ENCODE peak calls at places on chromosomes 2 and 18, in five cellular contexts. One of them, this sample, is unnamed.

GRCh38 chr18:11728247-11728646 is 39.2 kb downstream of the GNAL start:
- DNase-seq in transverse colon: no peak
- DNase-seq in GM06990: no peak
- DNase-seq in astrocyte of the spinal cord: peak
- DNase-seq in A549: no peak
- DNase-seq in this sample: peak

GRCh38 chr2:136057023-136057801 is 60.7 kb downstream of the CXCR4 start:
- DNase-seq in transverse colon: no peak
- DNase-seq in GM06990: peak
- DNase-seq in astrocyte of the spinal cord: no peak
- DNase-seq in A549: no peak
- DNase-seq in this sample: no peak

GRCh38 chr2:3751281-3751680 is 47.9 kb downstream of the DCDC2C start:
- DNase-seq in transverse colon: no peak
- DNase-seq in GM06990: no peak
- DNase-seq in astrocyte of the spinal cord: no peak
- DNase-seq in A549: no peak
- DNase-seq in this sample: no peak

GRCh38 chr18:25349131-25349925 is 2.6 kb downstream of the ZNF521 start:
- DNase-seq in transverse colon: peak
- DNase-seq in GM06990: no peak
- DNase-seq in astrocyte of the spinal cord: peak
- DNase-seq in A549: no peak
- DNase-seq in this sample: peak

GRCh38 chr2:222333397-222333796 is 34.6 kb upstream of the PAX3 start:
- DNase-seq in transverse colon: no peak
- DNase-seq in GM06990: no peak
- DNase-seq in astrocyte of the spinal cord: no peak
- DNase-seq in A549: no peak
- DNase-seq in this sample: no peak

GRCh38 chr18:54983041-54983686 is 23.9 kb upstream of the CCDC68 start:
- DNase-seq in transverse colon: no peak
- DNase-seq in GM06990: no peak
- DNase-seq in astrocyte of the spinal cord: peak
- DNase-seq in A549: peak
- DNase-seq in this sample: peak

GRCh38 chr2:107936427-107937359 is 49.6 kb upstream of the SLC5A7 start:
- DNase-seq in transverse colon: no peak
- DNase-seq in GM06990: no peak
- DNase-seq in astrocyte of the spinal cord: no peak
- DNase-seq in A549: no peak
- DNase-seq in this sample: no peak

GRCh38 chr2:108905176-108905575 is 83.8 kb downstream of the EDAR start:
- DNase-seq in transverse colon: no peak
- DNase-seq in GM06990: no peak
- DNase-seq in astrocyte of the spinal cord: no peak
- DNase-seq in A549: no peak
- DNase-seq in this sample: no peak

GRCh38 chr2:237488295-237488694 is 1.2 kb downstream of the MLPH start:
- DNase-seq in transverse colon: no peak
- DNase-seq in GM06990: no peak
- DNase-seq in astrocyte of the spinal cord: peak
- DNase-seq in A549: no peak
- DNase-seq in this sample: no peak

GRCh38 chr2:10552220-10552870 is 104.2 kb upstream of the ODC1 start:
- DNase-seq in transverse colon: no peak
- DNase-seq in GM06990: no peak
- DNase-seq in astrocyte of the spinal cord: no peak
- DNase-seq in A549: no peak
- DNase-seq in this sample: no peak

GRCh38 chr2:88400398-88400797 is 52.1 kb downstream of the FOXI3 start:
- DNase-seq in transverse colon: no peak
- DNase-seq in GM06990: no peak
- DNase-seq in astrocyte of the spinal cord: no peak
- DNase-seq in A549: no peak
- DNase-seq in this sample: no peak

GRCh38 chr2:207121784-207122183 is 44.0 kb downstream of the KLF7 start:
- DNase-seq in transverse colon: no peak
- DNase-seq in GM06990: no peak
- DNase-seq in astrocyte of the spinal cord: peak
- DNase-seq in A549: no peak
- DNase-seq in this sample: peak

GRCh38 chr2:229713371-229714079 is 830 bp downstream of the DNER start:
- DNase-seq in transverse colon: no peak
- DNase-seq in GM06990: peak
- DNase-seq in astrocyte of the spinal cord: peak
- DNase-seq in A549: peak
- DNase-seq in this sample: no peak

GRCh38 chr2:61988462-61989366 is 83.2 kb downstream of the COMMD1 start:
- DNase-seq in transverse colon: no peak
- DNase-seq in GM06990: no peak
- DNase-seq in astrocyte of the spinal cord: peak
- DNase-seq in A549: no peak
- DNase-seq in this sample: peak

GRCh38 chr2:43414586-43415125 is 181.2 kb downstream of the THADA start:
- DNase-seq in transverse colon: no peak
- DNase-seq in GM06990: no peak
- DNase-seq in astrocyte of the spinal cord: no peak
- DNase-seq in A549: no peak
- DNase-seq in this sample: no peak

GRCh38 chr2:48912110-48912509 is 156.6 kb upstream of the LHCGR start:
- DNase-seq in transverse colon: no peak
- DNase-seq in GM06990: no peak
- DNase-seq in astrocyte of the spinal cord: no peak
- DNase-seq in A549: no peak
- DNase-seq in this sample: no peak

GRCh38 chr18:62370386-62370785 is 45.3 kb downstream of the TNFRSF11A start:
- DNase-seq in transverse colon: no peak
- DNase-seq in GM06990: no peak
- DNase-seq in astrocyte of the spinal cord: no peak
- DNase-seq in A549: no peak
- DNase-seq in this sample: no peak

GRCh38 chr2:69345434-69345833 is 41.6 kb downstream of the GFPT1 start:
- DNase-seq in transverse colon: no peak
- DNase-seq in GM06990: no peak
- DNase-seq in astrocyte of the spinal cord: no peak
- DNase-seq in A549: no peak
- DNase-seq in this sample: peak

GRCh38 chr18:22324191-22325131 is 93.3 kb downstream of the CTAGE1 start:
- DNase-seq in transverse colon: peak
- DNase-seq in GM06990: no peak
- DNase-seq in astrocyte of the spinal cord: peak
- DNase-seq in A549: no peak
- DNase-seq in this sample: peak

GRCh38 chr2:164061129-164061746 is 325.4 kb upstream of the FIGN start:
- DNase-seq in transverse colon: no peak
- DNase-seq in GM06990: no peak
- DNase-seq in astrocyte of the spinal cord: peak
- DNase-seq in A549: peak
- DNase-seq in this sample: peak

GRCh38 chr2:9408641-9409151 is 14.6 kb downstream of the ITGB1BP1 start:
- DNase-seq in transverse colon: no peak
- DNase-seq in GM06990: no peak
- DNase-seq in astrocyte of the spinal cord: peak
- DNase-seq in A549: no peak
- DNase-seq in this sample: no peak

GRCh38 chr2:65380243-65380642 is 52.2 kb downstream of the SPRED2 start:
- DNase-seq in transverse colon: no peak
- DNase-seq in GM06990: no peak
- DNase-seq in astrocyte of the spinal cord: no peak
- DNase-seq in A549: no peak
- DNase-seq in this sample: no peak

GRCh38 chr18:61203151-61203550 is 130.1 kb upstream of the CDH20 start:
- DNase-seq in transverse colon: no peak
- DNase-seq in GM06990: no peak
- DNase-seq in astrocyte of the spinal cord: peak
- DNase-seq in A549: no peak
- DNase-seq in this sample: peak

GRCh38 chr2:189440947-189441708 is at the start of gene WDR75:
- DNase-seq in transverse colon: peak
- DNase-seq in GM06990: peak
- DNase-seq in astrocyte of the spinal cord: peak
- DNase-seq in A549: peak
- DNase-seq in this sample: peak
- TF ChIP-seq CTCF in transverse colon: no peak
- TF ChIP-seq CTCF in GM06990: no peak
- TF ChIP-seq CTCF in astrocyte of the spinal cord: no peak
- TF ChIP-seq CTCF in A549: no peak
- TF ChIP-seq CTCF in this sample: no peak

DNA sequence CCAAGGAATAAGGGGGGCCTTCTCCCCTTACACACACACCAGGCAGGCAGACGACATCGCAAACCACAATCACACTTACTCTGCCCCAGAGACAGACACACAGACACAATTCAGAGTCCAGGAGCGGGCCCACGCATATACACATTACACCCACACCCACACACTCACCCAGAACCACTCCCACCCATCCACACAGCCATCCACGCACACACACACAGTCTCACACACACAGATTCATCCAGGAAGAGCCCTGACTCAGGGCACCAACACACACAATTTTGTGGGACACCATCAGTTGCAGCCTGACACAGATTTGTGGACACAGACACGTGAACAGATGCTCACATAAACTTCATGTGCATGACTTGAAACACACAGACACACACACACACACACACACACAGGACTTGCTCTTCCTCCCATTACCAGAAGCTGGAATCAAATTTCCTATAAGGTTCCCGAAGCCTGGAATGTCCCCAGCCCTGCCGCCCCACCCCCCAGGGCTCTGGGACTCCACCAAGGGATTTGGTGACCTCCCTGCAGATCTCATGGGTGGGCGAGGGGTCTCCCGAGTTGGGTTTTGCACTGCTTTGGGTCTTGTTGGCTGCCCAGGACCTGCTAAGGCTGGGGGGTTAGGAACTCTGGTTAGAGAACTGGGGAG is 23.5 kb downstream of the TNS1 start:
- DNase-seq in transverse colon: no peak
- DNase-seq in GM06990: no peak
- DNase-seq in astrocyte of the spinal cord: peak
- DNase-seq in A549: no peak
- DNase-seq in this sample: peak
- H3K4me3 ChIP-seq in transverse colon: peak
- H3K4me3 ChIP-seq in GM06990: no peak
- H3K4me3 ChIP-seq in astrocyte of the spinal cord: peak
- H3K4me3 ChIP-seq in A549: no peak
- H3K4me3 ChIP-seq in this sample: peak

GRCh38 chr18:32577561-32577960 is 106.9 kb upstream of the GAREM1 start:
- DNase-seq in transverse colon: no peak
- DNase-seq in GM06990: no peak
- DNase-seq in astrocyte of the spinal cord: no peak
- DNase-seq in A549: no peak
- DNase-seq in this sample: no peak

DNA sequence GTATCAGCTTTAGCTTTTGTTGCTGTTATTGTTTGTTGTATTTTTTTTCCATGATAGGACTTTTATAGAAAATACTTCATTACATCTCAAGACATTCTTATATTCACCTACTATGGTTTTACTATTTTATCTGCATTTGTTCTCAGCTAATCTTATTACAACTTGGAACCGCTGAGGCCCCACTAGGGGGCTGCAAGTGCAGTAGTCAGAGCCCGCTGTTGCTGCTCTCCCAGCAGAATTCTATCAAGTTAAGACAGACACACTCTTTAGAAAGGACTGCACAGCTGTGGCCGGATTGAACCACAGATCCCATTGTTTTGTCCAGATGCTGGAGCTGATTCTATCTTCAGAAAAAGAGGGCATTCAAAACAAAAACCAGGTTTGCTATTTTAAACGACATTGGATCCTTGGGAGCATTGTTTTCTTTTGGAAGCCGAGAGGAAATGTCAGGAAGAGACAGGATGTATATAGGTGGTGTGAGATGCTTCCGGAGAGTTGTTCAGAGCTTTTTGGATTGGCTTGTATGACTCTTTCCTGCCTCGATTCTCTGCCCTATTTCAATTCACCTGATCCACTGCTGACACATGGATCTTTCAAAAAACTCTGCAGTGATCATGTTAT is 105.7 kb upstream of the GAREM1 start:
- DNase-seq in transverse colon: no peak
- DNase-seq in GM06990: no peak
- DNase-seq in astrocyte of the spinal cord: peak
- DNase-seq in A549: no peak
- DNase-seq in this sample: peak
- TF ChIP-seq CTCF in transverse colon: no peak
- TF ChIP-seq CTCF in GM06990: peak
- TF ChIP-seq CTCF in astrocyte of the spinal cord: peak
- TF ChIP-seq CTCF in A549: peak
- TF ChIP-seq CTCF in this sample: peak

GRCh38 chr2:118224888-118225264 is 136.6 kb downstream of the INSIG2 start:
- DNase-seq in transverse colon: no peak
- DNase-seq in GM06990: no peak
- DNase-seq in astrocyte of the spinal cord: no peak
- DNase-seq in A549: no peak
- DNase-seq in this sample: no peak

GRCh38 chr2:118221952-118222594 is 133.8 kb downstream of the INSIG2 start:
- DNase-seq in transverse colon: no peak
- DNase-seq in GM06990: no peak
- DNase-seq in astrocyte of the spinal cord: peak
- DNase-seq in A549: peak
- DNase-seq in this sample: peak

GRCh38 chr2:118222643-118223486 is 134.6 kb downstream of the INSIG2 start:
- DNase-seq in transverse colon: no peak
- DNase-seq in GM06990: no peak
- DNase-seq in astrocyte of the spinal cord: no peak
- DNase-seq in A549: no peak
- DNase-seq in this sample: peak

GRCh38 chr2:118224144-118224887 is 136.0 kb downstream of the INSIG2 start:
- DNase-seq in transverse colon: peak
- DNase-seq in GM06990: peak
- DNase-seq in astrocyte of the spinal cord: peak
- DNase-seq in A549: no peak
- DNase-seq in this sample: peak

DNA sequence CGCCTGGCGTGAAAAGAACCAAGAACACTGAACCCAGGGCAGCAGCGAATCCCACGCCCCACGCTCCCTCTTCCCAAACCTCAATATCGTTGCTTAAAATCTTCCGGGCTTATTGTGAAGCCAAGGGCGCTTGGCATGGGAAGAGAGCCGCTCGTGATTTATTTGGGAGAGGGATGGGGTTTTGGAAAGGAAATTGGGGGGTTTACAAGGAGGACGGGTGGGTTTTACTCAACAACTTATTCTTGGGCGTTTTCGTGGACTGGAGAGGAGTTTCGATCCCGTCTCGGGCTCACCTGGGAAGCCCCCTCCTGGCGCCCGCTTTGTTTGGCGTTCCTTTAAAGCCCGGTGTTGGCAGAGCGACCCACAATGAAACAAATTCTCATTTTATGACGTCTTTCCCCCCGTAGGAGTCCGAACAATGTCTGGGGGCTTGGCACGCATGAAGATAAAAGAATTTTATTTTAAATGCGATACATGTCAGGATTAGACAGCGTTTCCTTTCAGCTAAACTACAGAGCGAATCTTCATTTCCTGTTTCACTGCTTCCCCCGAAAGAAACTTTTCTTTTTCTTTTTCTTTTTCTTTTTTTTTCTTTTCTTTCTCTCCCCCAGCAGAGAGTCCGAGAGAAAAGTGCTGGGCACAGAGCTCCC is 135.3 kb downstream of the INSIG2 start:
- DNase-seq in transverse colon: no peak
- DNase-seq in GM06990: peak
- DNase-seq in astrocyte of the spinal cord: peak
- DNase-seq in A549: no peak
- DNase-seq in this sample: no peak
- H3K4me3 ChIP-seq in transverse colon: peak
- H3K4me3 ChIP-seq in GM06990: peak
- H3K4me3 ChIP-seq in astrocyte of the spinal cord: peak
- H3K4me3 ChIP-seq in A549: no peak
- H3K4me3 ChIP-seq in this sample: peak

GRCh38 chr18:43719264-43719795 is 442.0 kb upstream of the SYT4 start:
- DNase-seq in transverse colon: no peak
- DNase-seq in GM06990: no peak
- DNase-seq in astrocyte of the spinal cord: no peak
- DNase-seq in A549: no peak
- DNase-seq in this sample: no peak
- TF ChIP-seq CTCF in transverse colon: no peak
- TF ChIP-seq CTCF in GM06990: no peak
- TF ChIP-seq CTCF in astrocyte of the spinal cord: no peak
- TF ChIP-seq CTCF in A549: no peak
- TF ChIP-seq CTCF in this sample: no peak